ENCODE peak calls at places on chromosomes 7 and 10, in seven cellular contexts. E, T, V, O, Q, G and N are unnamed samples.

GRCh38 chr10:130452096-130452495 is 315.9 kb downstream of the GLRX3 start:
- DNase-seq in E (no peak), T (no peak), V (no peak), O (no peak), Q (no peak), G (no peak), N (no peak)

GRCh38 chr7:16982640-16983103 is 100.9 kb upstream of the AGR3 start:
- DNase-seq in E (peak; percentile 35), T (peak; percentile 30), V (peak; percentile 58), O (no peak), Q (no peak), G (peak; percentile 52), N (peak; percentile 20)

GRCh38 chr7:20331912-20332317 is 1.2 kb downstream of the ITGB8 start:
- DNase-seq in E (no peak), T (no peak), V (no peak), O (no peak), Q (no peak), G (no peak), N (no peak)

GRCh38 chr7:132380065-132380464 is 196.2 kb downstream of the PLXNA4 start:
- DNase-seq in E (no peak), T (no peak), V (peak; percentile 15), O (no peak), Q (no peak), G (no peak), N (no peak)

GRCh38 chr10:11163990-11164805 is 146.5 kb downstream of the CELF2 start:
- DNase-seq in E (no peak), T (no peak), V (no peak), O (no peak), Q (no peak), G (no peak), N (no peak)

GRCh38 chr10:96511044-96511945 is 2.4 kb downstream of the TLL2 start:
- DNase-seq in E (peak; percentile 31), T (peak; percentile 72), V (peak; percentile 59), O (peak; percentile 44), Q (no peak), G (peak; percentile 74), N (peak; percentile 46)

GRCh38 chr10:26869528-26869927 is 8.8 kb upstream of the ABI1 start:
- DNase-seq in E (no peak), T (no peak), V (peak; percentile 26), O (no peak), Q (no peak), G (peak; percentile 66), N (no peak)

GRCh38 chr10:62779487-62780248 is 24.9 kb upstream of the ADO start:
- DNase-seq in E (no peak), T (no peak), V (no peak), O (no peak), Q (peak; percentile 84), G (no peak), N (no peak)

GRCh38 chr7:123748171-123748733 is 551 bp downstream of the WASL start:
- DNase-seq in E (no peak), T (peak; percentile 81), V (no peak), O (no peak), Q (no peak), G (peak; percentile 20), N (peak; percentile 79)

GRCh38 chr7:55132890-55133551 is 114.2 kb downstream of the EGFR start:
- DNase-seq in E (peak; percentile 97), T (no peak), V (peak; percentile 75), O (no peak), Q (no peak), G (no peak), N (no peak)

GRCh38 chr7:95527033-95527775 is 41.5 kb downstream of the ASB4 start:
- DNase-seq in E (peak; percentile 50), T (peak; percentile 77), V (peak; percentile 58), O (no peak), Q (no peak), G (peak; percentile 63), N (peak; percentile 72)

GRCh38 chr10:58791137-58791536 is 278.5 kb downstream of the BICC1 start:
- DNase-seq in E (no peak), T (no peak), V (no peak), O (no peak), Q (no peak), G (no peak), N (no peak)

GRCh38 chr7:130242198-130243014 is 24.3 kb upstream of the CPA2 start:
- DNase-seq in E (peak; percentile 24), T (peak; percentile 68), V (peak; percentile 14), O (no peak), Q (peak; percentile 17), G (peak; percentile 39), N (peak; percentile 66)

GRCh38 chr7:107224374-107224773 is 55.6 kb downstream of the HBP1 start:
- DNase-seq in E (no peak), T (no peak), V (no peak), O (no peak), Q (no peak), G (no peak), N (no peak)

GRCh38 chr7:107220356-107220755 is 51.6 kb downstream of the HBP1 start:
- DNase-seq in E (no peak), T (no peak), V (no peak), O (no peak), Q (no peak), G (no peak), N (no peak)

GRCh38 chr7:107219563-107220244 is 50.9 kb downstream of the HBP1 start:
- DNase-seq in E (no peak), T (no peak), V (no peak), O (no peak), Q (no peak), G (no peak), N (no peak)

GRCh38 chr7:107228291-107228690 is 59.5 kb downstream of the HBP1 start:
- DNase-seq in E (no peak), T (no peak), V (no peak), O (no peak), Q (no peak), G (no peak), N (no peak)

DNA sequence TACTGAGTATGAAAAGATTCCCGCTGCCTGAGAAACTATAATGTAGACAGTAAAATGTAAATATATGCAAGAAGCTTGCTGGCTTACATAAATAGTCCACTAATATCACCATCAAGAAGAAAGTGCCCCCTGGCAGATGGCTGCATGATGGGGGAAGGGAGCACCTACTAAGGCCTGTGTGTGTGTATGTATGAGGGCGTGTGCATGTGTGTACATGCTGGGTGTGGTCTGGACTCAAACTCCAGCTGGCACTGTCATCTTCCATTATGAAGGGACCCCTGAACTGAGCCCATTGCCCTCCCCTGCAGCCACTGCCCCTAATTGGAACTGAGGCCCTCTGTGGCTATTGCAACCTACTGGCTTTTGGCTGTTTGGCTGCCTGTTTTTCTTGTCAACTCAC is 56.1 kb downstream of the HBP1 start:
- DNase-seq in E (no peak), T (no peak), V (no peak), O (no peak), Q (no peak), G (no peak), N (no peak)
- TF ChIP-seq JUND in E (no peak), T (no peak), V (no peak), O (no peak), Q (no peak), G (no peak), N (no peak)

GRCh38 chr7:2017914-2018785 is 214.6 kb downstream of the MAD1L1 start:
- DNase-seq in E (no peak), T (peak; percentile 53), V (peak; percentile 56), O (no peak), Q (no peak), G (no peak), N (peak; percentile 74)
- TF ChIP-seq JUND in E (no peak), T (no peak), V (no peak), O (no peak), Q (no peak), G (no peak), N (no peak)

GRCh38 chr10:35378547-35379210 is 42.4 kb downstream of the CCNY start:
- DNase-seq in E (no peak), T (no peak), V (no peak), O (no peak), Q (no peak), G (no peak), N (peak; percentile 79)

GRCh38 chr10:35382096-35382495 is 45.8 kb downstream of the CCNY start:
- DNase-seq in E (no peak), T (no peak), V (no peak), O (no peak), Q (no peak), G (no peak), N (no peak)

GRCh38 chr10:35375091-35375765 is 38.9 kb downstream of the CCNY start:
- DNase-seq in E (no peak), T (no peak), V (no peak), O (no peak), Q (no peak), G (no peak), N (no peak)

GRCh38 chr10:35377050-35377723 is 40.9 kb downstream of the CCNY start:
- DNase-seq in E (no peak), T (no peak), V (no peak), O (no peak), Q (no peak), G (no peak), N (no peak)

DNA sequence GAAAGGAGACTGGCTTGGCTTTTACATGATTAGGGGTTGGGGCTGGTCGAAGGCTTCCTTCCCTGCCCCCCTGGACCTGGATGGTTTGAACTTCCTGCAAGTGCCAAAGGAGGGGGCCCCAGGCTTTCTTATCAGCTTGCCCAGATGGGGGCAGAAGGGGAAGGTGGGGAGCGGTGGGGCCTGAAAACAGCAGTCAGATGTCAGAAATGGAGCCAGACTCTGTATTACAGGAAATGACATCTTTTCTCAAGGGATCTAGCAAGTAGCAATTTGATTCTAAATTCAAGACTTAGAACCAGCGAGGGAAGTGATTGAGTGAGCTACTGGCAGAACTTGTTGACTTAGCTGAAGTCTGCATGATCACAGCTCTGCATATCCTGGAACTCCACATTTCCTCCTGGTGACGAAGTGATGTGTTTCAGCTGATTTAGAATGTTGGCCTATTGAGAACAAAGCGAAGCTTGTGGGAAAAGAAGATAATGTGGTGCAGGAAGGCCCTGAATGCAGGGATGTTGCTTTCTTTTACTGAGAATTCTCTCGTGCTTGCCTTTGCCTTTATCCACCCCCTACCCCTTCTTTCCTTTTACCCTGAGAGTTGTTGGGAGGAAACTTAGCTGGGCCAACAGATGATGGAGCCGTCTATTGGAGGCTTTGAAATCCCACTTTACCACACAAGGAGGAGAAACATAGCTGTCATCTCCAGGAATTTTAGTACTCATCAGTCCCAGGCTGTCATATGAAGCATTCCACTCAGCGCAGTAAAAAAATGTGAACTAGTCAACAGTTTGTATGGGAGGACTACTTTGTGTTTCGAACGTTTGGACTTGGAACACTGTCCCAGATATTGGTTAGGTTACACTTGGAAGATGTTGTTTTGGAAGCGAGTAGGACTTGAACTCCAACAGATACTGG is 43.2 kb downstream of the CCNY start:
- DNase-seq in E (no peak), T (no peak), V (no peak), O (no peak), Q (peak; percentile 60), G (peak; percentile 29), N (peak; percentile 92)
- TF ChIP-seq JUND in E (no peak), T (no peak), V (no peak), O (no peak), Q (no peak), G (no peak), N (peak; percentile 54)

DNA sequence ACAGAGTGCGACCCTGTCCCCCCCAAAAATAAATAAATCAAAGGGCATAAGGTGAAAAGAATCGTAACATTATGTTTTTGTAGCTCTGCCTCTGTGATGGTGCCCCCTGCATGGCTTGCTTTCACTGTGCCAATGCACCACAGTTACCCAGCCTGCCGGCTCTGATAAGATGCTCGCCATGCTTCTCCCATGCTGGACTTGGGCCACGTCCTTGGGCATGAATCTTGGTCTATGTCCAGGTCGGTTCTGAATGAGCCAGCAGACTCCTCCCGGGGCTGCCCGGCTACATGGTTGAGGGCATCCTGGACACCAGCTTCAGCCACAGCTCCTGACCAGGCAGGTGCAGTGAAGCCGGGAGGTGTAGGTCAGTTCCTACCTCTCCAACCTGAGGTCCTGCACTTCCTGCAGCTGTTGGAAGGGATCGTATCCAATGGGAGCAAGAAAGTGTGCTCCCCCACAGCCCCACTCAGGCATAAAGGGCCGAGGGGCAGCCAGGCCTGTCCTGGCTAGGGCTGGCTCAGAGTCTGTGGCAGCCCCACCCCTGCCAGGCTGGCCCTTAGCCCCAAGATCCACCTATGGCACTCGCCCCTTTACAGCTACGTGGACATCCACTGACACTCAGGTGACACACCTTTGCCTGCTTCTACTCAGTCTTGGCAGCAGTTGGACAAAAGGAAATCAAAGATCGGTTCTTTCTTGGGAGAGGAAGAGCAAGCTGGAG is 34.1 kb downstream of the CHST3 start:
- DNase-seq in E (no peak), T (no peak), V (no peak), O (no peak), Q (no peak), G (no peak), N (no peak)
- TF ChIP-seq JUND in E (no peak), T (no peak), V (no peak), O (no peak), Q (no peak), G (no peak), N (no peak)